ENCODE peak calls at places on chromosomes 3 and 15, in four cellular contexts. One of them, this sample, is unnamed. For H3K4me1, the result is how much of the 10 kb centered on the place peaks cover.

GRCh38 chr3:52536112-52536368 is 365 bp upstream of the UQCC5 start:
- DNase-seq in neural progenitor cell: no peak
- DNase-seq in CD8-positive, alpha-beta memory T cell: no peak
- DNase-seq in ovary: no peak
- DNase-seq in this sample: no peak

GRCh38 chr15:83310521-83311456 is 26.3 kb upstream of the BNC1 start:
- DNase-seq in neural progenitor cell: no peak
- DNase-seq in CD8-positive, alpha-beta memory T cell: no peak
- DNase-seq in ovary: no peak
- DNase-seq in this sample: no peak

GRCh38 chr3:52537726-52538421 is 1.5 kb downstream of the UQCC5 start:
- DNase-seq in neural progenitor cell: no peak
- DNase-seq in CD8-positive, alpha-beta memory T cell: no peak
- DNase-seq in ovary: no peak
- DNase-seq in this sample: no peak

GRCh38 chr3:172708905-172709775 is 1.7 kb downstream of the NCEH1 start:
- DNase-seq in neural progenitor cell: no peak
- DNase-seq in CD8-positive, alpha-beta memory T cell: no peak
- DNase-seq in ovary: no peak
- DNase-seq in this sample: no peak

GRCh38 chr15:39165026-39165706 is 415.7 kb upstream of the THBS1 start:
- DNase-seq in neural progenitor cell: no peak
- DNase-seq in CD8-positive, alpha-beta memory T cell: no peak
- DNase-seq in ovary: no peak
- DNase-seq in this sample: no peak

GRCh38 chr15:98887976-98888375 is 119.6 kb downstream of the PGPEP1L start:
- DNase-seq in neural progenitor cell: no peak
- DNase-seq in CD8-positive, alpha-beta memory T cell: no peak
- DNase-seq in ovary: no peak
- DNase-seq in this sample: no peak

GRCh38 chr3:16427309-16427965 is 86.1 kb downstream of the RFTN1 start:
- DNase-seq in neural progenitor cell: no peak
- DNase-seq in CD8-positive, alpha-beta memory T cell: no peak
- DNase-seq in ovary: peak
- DNase-seq in this sample: no peak

GRCh38 chr3:114706591-114707224 is 412.9 kb downstream of the TIGIT start:
- DNase-seq in neural progenitor cell: no peak
- DNase-seq in CD8-positive, alpha-beta memory T cell: no peak
- DNase-seq in ovary: no peak
- DNase-seq in this sample: no peak

GRCh38 chr15:68586274-68586961 is 7.6 kb downstream of the CORO2B start:
- DNase-seq in neural progenitor cell: no peak
- DNase-seq in CD8-positive, alpha-beta memory T cell: no peak
- DNase-seq in ovary: peak
- DNase-seq in this sample: peak

GRCh38 chr3:73786346-73786807 is 161.6 kb upstream of the PDZRN3 start:
- DNase-seq in neural progenitor cell: no peak
- DNase-seq in CD8-positive, alpha-beta memory T cell: no peak
- DNase-seq in ovary: no peak
- DNase-seq in this sample: no peak

GRCh38 chr15:66488525-66488924 is 9.0 kb downstream of the SNAPC5 start:
- DNase-seq in neural progenitor cell: no peak
- DNase-seq in CD8-positive, alpha-beta memory T cell: no peak
- DNase-seq in ovary: no peak
- DNase-seq in this sample: no peak

GRCh38 chr3:13018039-13018431 is 55.2 kb downstream of the IQSEC1 start:
- DNase-seq in neural progenitor cell: peak
- DNase-seq in CD8-positive, alpha-beta memory T cell: no peak
- DNase-seq in ovary: no peak
- DNase-seq in this sample: no peak

GRCh38 chr15:42727740-42728355 is 9.1 kb downstream of the CDAN1 start:
- DNase-seq in neural progenitor cell: no peak
- DNase-seq in CD8-positive, alpha-beta memory T cell: no peak
- DNase-seq in ovary: no peak
- DNase-seq in this sample: no peak

GRCh38 chr3:1960506-1960905 is 138.2 kb upstream of the CNTN4 start:
- DNase-seq in neural progenitor cell: no peak
- DNase-seq in CD8-positive, alpha-beta memory T cell: no peak
- DNase-seq in ovary: no peak
- DNase-seq in this sample: no peak

GRCh38 chr15:28025413-28025812 is 73.7 kb downstream of the OCA2 start:
- DNase-seq in neural progenitor cell: no peak
- DNase-seq in CD8-positive, alpha-beta memory T cell: no peak
- DNase-seq in ovary: no peak
- DNase-seq in this sample: no peak

GRCh38 chr3:115922681-115923347 is 299.5 kb downstream of the GAP43 start:
- DNase-seq in neural progenitor cell: peak
- DNase-seq in CD8-positive, alpha-beta memory T cell: no peak
- DNase-seq in ovary: no peak
- DNase-seq in this sample: peak

GRCh38 chr3:32138545-32139104 is 32.2 kb downstream of the GPD1L start:
- DNase-seq in neural progenitor cell: no peak
- DNase-seq in CD8-positive, alpha-beta memory T cell: no peak
- DNase-seq in ovary: no peak
- DNase-seq in this sample: no peak

GRCh38 chr15:64774556-64775523 is 549 bp downstream of the RBPMS2 start:
- DNase-seq in neural progenitor cell: peak
- DNase-seq in CD8-positive, alpha-beta memory T cell: no peak
- DNase-seq in ovary: peak
- DNase-seq in this sample: no peak

GRCh38 chr15:40854161-40854560 is 10.3 kb downstream of the SPINT1 start:
- DNase-seq in neural progenitor cell: no peak
- DNase-seq in CD8-positive, alpha-beta memory T cell: no peak
- DNase-seq in ovary: no peak
- DNase-seq in this sample: no peak

GRCh38 chr3:98359993-98360675 is 6.5 kb downstream of the OR5K4 start:
- DNase-seq in neural progenitor cell: no peak
- DNase-seq in CD8-positive, alpha-beta memory T cell: no peak
- DNase-seq in ovary: no peak
- DNase-seq in this sample: peak

GRCh38 chr3:184786271-184787010 is 25.5 kb upstream of the VPS8 start:
- DNase-seq in neural progenitor cell: no peak
- DNase-seq in CD8-positive, alpha-beta memory T cell: no peak
- DNase-seq in ovary: peak
- DNase-seq in this sample: peak

GRCh38 chr3:124083990-124084389 is 92.1 kb upstream of the ROPN1 start:
- DNase-seq in neural progenitor cell: no peak
- DNase-seq in CD8-positive, alpha-beta memory T cell: no peak
- DNase-seq in ovary: no peak
- DNase-seq in this sample: peak

GRCh38 chr3:33057320-33058298 is 39.3 kb downstream of the GLB1 start:
- DNase-seq in neural progenitor cell: no peak
- DNase-seq in CD8-positive, alpha-beta memory T cell: no peak
- DNase-seq in ovary: no peak
- DNase-seq in this sample: no peak

GRCh38 chr15:70892002-70892911 is at the start of the genes LRRC49 and THAP10:
- DNase-seq in neural progenitor cell: peak
- DNase-seq in CD8-positive, alpha-beta memory T cell: no peak
- DNase-seq in ovary: peak
- DNase-seq in this sample: peak

GRCh38 chr3:134885877-134886621 is 91.0 kb downstream of the EPHB1 start:
- DNase-seq in neural progenitor cell: no peak
- DNase-seq in CD8-positive, alpha-beta memory T cell: no peak
- DNase-seq in ovary: no peak
- DNase-seq in this sample: no peak

GRCh38 chr3:125115640-125116039 is 59.8 kb upstream of the HEG1 start:
- DNase-seq in neural progenitor cell: peak
- DNase-seq in CD8-positive, alpha-beta memory T cell: no peak
- DNase-seq in ovary: peak
- DNase-seq in this sample: no peak

GRCh38 chr3:52480768-52481715 is 14.1 kb upstream of the STAB1 start:
- DNase-seq in neural progenitor cell: no peak
- DNase-seq in CD8-positive, alpha-beta memory T cell: no peak
- DNase-seq in ovary: no peak
- DNase-seq in this sample: no peak

GRCh38 chr15:73704869-73705645 is 20.9 kb downstream of the CD276 start:
- DNase-seq in neural progenitor cell: peak
- DNase-seq in CD8-positive, alpha-beta memory T cell: peak
- DNase-seq in ovary: peak
- DNase-seq in this sample: peak

GRCh38 chr15:36428102-36428845 is 151.2 kb upstream of the CDIN1 start:
- DNase-seq in neural progenitor cell: no peak
- DNase-seq in CD8-positive, alpha-beta memory T cell: no peak
- DNase-seq in ovary: no peak
- DNase-seq in this sample: peak

GRCh38 chr3:61927332-61927731 is 366.0 kb downstream of the PTPRG start:
- DNase-seq in neural progenitor cell: no peak
- DNase-seq in CD8-positive, alpha-beta memory T cell: no peak
- DNase-seq in ovary: peak
- DNase-seq in this sample: no peak

GRCh38 chr3:129793356-129793755 is 100.2 kb downstream of the TMCC1 start:
- DNase-seq in neural progenitor cell: peak
- DNase-seq in CD8-positive, alpha-beta memory T cell: no peak
- DNase-seq in ovary: no peak
- DNase-seq in this sample: no peak

DNA sequence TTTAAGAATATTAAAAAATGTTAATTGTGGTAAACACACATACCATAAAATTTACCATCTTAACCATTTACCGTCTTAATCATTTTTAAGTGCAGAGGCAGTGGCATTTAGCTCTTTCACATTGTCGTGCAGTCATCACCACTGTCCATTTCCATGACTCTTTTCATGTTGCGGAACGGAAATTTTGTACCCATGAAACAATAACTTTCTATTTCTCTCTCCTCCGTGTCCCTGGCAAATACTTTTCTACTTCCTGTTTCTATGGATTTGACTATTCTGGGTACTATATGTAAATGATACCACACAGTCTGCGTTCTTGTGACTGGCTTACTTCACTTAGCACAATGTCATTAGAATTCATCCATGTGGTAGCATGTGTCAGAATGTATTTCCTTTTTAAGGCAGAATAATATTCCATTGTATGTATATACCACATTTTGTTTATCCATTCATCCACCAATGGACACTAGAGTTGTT is 27.9 kb downstream of the AKAP13 start:
- DNase-seq in neural progenitor cell: no peak
- DNase-seq in CD8-positive, alpha-beta memory T cell: no peak
- DNase-seq in ovary: no peak
- DNase-seq in this sample: no peak
- H3K4me1 ChIP-seq in neural progenitor cell: under half
- H3K4me1 ChIP-seq in CD8-positive, alpha-beta memory T cell: under half
- H3K4me1 ChIP-seq in ovary: under half
- H3K4me1 ChIP-seq in this sample: under half

GRCh38 chr15:60373745-60374144 is 24.0 kb downstream of the ANXA2 start:
- DNase-seq in neural progenitor cell: no peak
- DNase-seq in CD8-positive, alpha-beta memory T cell: no peak
- DNase-seq in ovary: no peak
- DNase-seq in this sample: no peak

GRCh38 chr15:60375255-60375809 is 22.5 kb downstream of the ANXA2 start:
- DNase-seq in neural progenitor cell: no peak
- DNase-seq in CD8-positive, alpha-beta memory T cell: no peak
- DNase-seq in ovary: no peak
- DNase-seq in this sample: no peak

GRCh38 chr15:60373327-60373726 is 24.5 kb downstream of the ANXA2 start:
- DNase-seq in neural progenitor cell: no peak
- DNase-seq in CD8-positive, alpha-beta memory T cell: no peak
- DNase-seq in ovary: no peak
- DNase-seq in this sample: no peak

GRCh38 chr15:60374209-60374608 is 23.6 kb downstream of the ANXA2 start:
- DNase-seq in neural progenitor cell: no peak
- DNase-seq in CD8-positive, alpha-beta memory T cell: no peak
- DNase-seq in ovary: no peak
- DNase-seq in this sample: no peak

DNA sequence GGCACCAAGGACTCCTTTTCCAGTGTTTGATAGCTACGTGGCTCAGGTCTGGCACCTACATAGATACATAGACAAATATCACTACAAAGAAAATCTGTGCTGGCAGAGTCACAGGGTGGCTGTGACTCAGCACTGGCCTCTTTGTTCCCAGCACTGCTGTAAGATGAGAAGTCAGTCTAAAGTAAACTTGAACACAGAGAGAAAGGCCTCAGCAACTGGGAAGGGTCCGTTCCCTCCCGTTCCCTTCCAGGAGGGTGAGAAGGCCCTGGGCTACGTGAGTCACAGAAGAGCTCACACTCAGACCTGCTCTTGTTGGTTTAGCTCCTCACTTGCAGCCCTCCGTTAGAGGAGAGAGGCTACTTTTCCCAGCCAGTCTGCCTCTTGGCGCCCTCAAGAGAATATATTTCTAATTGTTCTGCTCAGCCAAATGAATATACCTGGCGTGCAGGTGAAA is 23.1 kb downstream of the ANXA2 start:
- DNase-seq in neural progenitor cell: peak
- DNase-seq in CD8-positive, alpha-beta memory T cell: no peak
- DNase-seq in ovary: no peak
- DNase-seq in this sample: peak
- H3K4me1 ChIP-seq in neural progenitor cell: under half
- H3K4me1 ChIP-seq in CD8-positive, alpha-beta memory T cell: under half
- H3K4me1 ChIP-seq in ovary: under half
- H3K4me1 ChIP-seq in this sample: half or more

DNA sequence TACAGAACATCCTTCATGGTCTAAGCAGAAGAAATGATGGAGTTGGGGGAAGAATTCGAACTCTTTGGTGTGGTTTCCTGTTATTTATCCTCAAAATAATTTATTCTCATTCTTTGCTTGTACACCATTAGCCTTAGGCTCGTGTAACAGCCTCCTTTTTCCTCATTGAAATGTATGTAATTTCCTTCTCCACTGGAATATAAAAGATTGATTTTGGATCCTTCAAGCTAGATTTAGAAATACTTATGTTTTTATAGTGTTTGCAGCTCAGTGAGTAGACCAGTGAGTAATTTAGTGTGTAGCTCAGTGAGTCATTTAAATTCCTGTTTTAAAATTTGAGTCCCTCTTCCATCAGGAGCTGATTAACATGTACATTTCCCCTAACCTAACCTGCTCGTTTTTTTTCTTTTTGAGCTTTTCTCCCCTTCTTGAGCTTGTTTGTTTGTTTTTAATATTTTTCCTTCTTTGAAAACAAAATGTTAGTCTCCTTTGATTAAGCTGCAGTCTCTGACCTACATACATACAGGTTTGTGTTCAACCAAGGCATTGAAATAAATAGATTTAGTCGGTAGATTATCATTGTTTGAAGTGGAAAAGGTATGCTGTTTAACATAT is 5.6 kb downstream of the USP3 start:
- DNase-seq in neural progenitor cell: no peak
- DNase-seq in CD8-positive, alpha-beta memory T cell: no peak
- DNase-seq in ovary: no peak
- DNase-seq in this sample: peak
- H3K4me1 ChIP-seq in neural progenitor cell: under half
- H3K4me1 ChIP-seq in CD8-positive, alpha-beta memory T cell: half or more
- H3K4me1 ChIP-seq in ovary: under half
- H3K4me1 ChIP-seq in this sample: half or more

DNA sequence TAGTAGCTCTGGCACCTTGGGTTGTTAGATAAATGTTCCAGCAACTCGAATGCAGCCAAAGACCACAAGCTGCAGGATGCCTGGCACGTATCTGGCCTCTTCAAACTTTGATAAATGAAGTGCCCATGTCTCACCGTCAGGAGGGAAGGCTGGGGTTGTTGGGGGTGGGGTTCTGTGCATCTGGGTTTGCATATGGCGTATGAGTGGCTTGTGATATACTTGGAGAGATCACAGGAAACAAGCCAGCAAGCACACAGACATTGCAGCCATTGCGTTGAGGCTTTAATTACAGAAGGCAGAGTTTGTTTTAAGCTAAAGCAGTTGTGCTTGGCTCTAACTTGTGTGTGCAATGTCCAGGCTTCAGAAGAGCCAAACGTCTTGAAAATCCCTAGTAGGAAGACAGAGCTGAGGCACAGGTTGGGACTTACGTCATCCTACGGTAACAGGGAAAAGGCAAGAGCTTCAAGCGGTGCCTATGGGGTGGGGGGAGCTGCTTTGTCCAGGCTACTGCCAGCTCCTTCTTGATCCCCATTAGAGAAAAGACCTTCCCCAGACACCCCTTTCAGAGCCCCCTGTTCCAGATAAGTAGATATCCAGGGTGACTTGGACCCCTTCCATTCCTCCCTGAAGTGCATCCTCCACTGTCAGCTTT is 109.2 kb downstream of the ASB7 start:
- DNase-seq in neural progenitor cell: no peak
- DNase-seq in CD8-positive, alpha-beta memory T cell: no peak
- DNase-seq in ovary: no peak
- DNase-seq in this sample: no peak
- H3K4me1 ChIP-seq in neural progenitor cell: under half
- H3K4me1 ChIP-seq in CD8-positive, alpha-beta memory T cell: under half
- H3K4me1 ChIP-seq in ovary: under half
- H3K4me1 ChIP-seq in this sample: under half

This sample was measured in A673.